ENCODE peak calls at places on chromosome 9, in eight cellular contexts. One of them, this sample, is unnamed.

GRCh38 chr9:125544988-125545651 is 161.9 kb downstream of the MAPKAP1 start:
- DNase-seq in RPMI7951: no peak
- DNase-seq in uterus: no peak
- DNase-seq in SHP77 treated with DMSO at 0.1 percent for 48 hours: no peak
- DNase-seq in endothelial cell: no peak
- DNase-seq in heart right ventricle: no peak
- DNase-seq in activated CD8-positive, alpha-beta memory T cell treated with anti-CD3 and anti-CD28 coated beads, Interleukin-2, amount 50 U/mL, for 48 hours: no peak
- DNase-seq in lower lobe of right lung: no peak
- DNase-seq in this sample: no peak

GRCh38 chr9:77632652-77633051 is 15.5 kb downstream of the GNA14 start:
- DNase-seq in RPMI7951: no peak
- DNase-seq in uterus: no peak
- DNase-seq in SHP77 treated with DMSO at 0.1 percent for 48 hours: no peak
- DNase-seq in endothelial cell: no peak
- DNase-seq in heart right ventricle: no peak
- DNase-seq in activated CD8-positive, alpha-beta memory T cell treated with anti-CD3 and anti-CD28 coated beads, Interleukin-2, amount 50 U/mL, for 48 hours: no peak
- DNase-seq in lower lobe of right lung: no peak
- DNase-seq in this sample: no peak

GRCh38 chr9:131593936-131594665 is 48.8 kb downstream of the PRRT1B start:
- DNase-seq in RPMI7951: no peak
- DNase-seq in uterus: no peak
- DNase-seq in SHP77 treated with DMSO at 0.1 percent for 48 hours: no peak
- DNase-seq in endothelial cell: no peak
- DNase-seq in heart right ventricle: no peak
- DNase-seq in activated CD8-positive, alpha-beta memory T cell treated with anti-CD3 and anti-CD28 coated beads, Interleukin-2, amount 50 U/mL, for 48 hours: no peak
- DNase-seq in lower lobe of right lung: no peak
- DNase-seq in this sample: no peak

GRCh38 chr9:137463194-137463930 is 4.2 kb upstream of the NSMF start:
- DNase-seq in RPMI7951: no peak
- DNase-seq in uterus: no peak
- DNase-seq in SHP77 treated with DMSO at 0.1 percent for 48 hours: no peak
- DNase-seq in endothelial cell: no peak
- DNase-seq in heart right ventricle: no peak
- DNase-seq in activated CD8-positive, alpha-beta memory T cell treated with anti-CD3 and anti-CD28 coated beads, Interleukin-2, amount 50 U/mL, for 48 hours: no peak
- DNase-seq in lower lobe of right lung: no peak
- DNase-seq in this sample: no peak

GRCh38 chr9:114156658-114157421 is 1.5 kb downstream of the COL27A1 start:
- DNase-seq in RPMI7951: peak
- DNase-seq in uterus: peak
- DNase-seq in SHP77 treated with DMSO at 0.1 percent for 48 hours: no peak
- DNase-seq in endothelial cell: peak
- DNase-seq in heart right ventricle: peak
- DNase-seq in activated CD8-positive, alpha-beta memory T cell treated with anti-CD3 and anti-CD28 coated beads, Interleukin-2, amount 50 U/mL, for 48 hours: peak
- DNase-seq in lower lobe of right lung: peak
- DNase-seq in this sample: peak

GRCh38 chr9:96603305-96604004 is 16.2 kb downstream of the CDC14B start:
- DNase-seq in RPMI7951: no peak
- DNase-seq in uterus: no peak
- DNase-seq in SHP77 treated with DMSO at 0.1 percent for 48 hours: no peak
- DNase-seq in endothelial cell: no peak
- DNase-seq in heart right ventricle: no peak
- DNase-seq in activated CD8-positive, alpha-beta memory T cell treated with anti-CD3 and anti-CD28 coated beads, Interleukin-2, amount 50 U/mL, for 48 hours: no peak
- DNase-seq in lower lobe of right lung: no peak
- DNase-seq in this sample: no peak

GRCh38 chr9:75921403-75922127 is 31.1 kb downstream of the PCSK5 start:
- DNase-seq in RPMI7951: no peak
- DNase-seq in uterus: no peak
- DNase-seq in SHP77 treated with DMSO at 0.1 percent for 48 hours: no peak
- DNase-seq in endothelial cell: no peak
- DNase-seq in heart right ventricle: no peak
- DNase-seq in activated CD8-positive, alpha-beta memory T cell treated with anti-CD3 and anti-CD28 coated beads, Interleukin-2, amount 50 U/mL, for 48 hours: no peak
- DNase-seq in lower lobe of right lung: no peak
- DNase-seq in this sample: no peak

GRCh38 chr9:68685770-68686169 is 19.3 kb upstream of the PIP5K1B start:
- DNase-seq in RPMI7951: peak
- DNase-seq in uterus: no peak
- DNase-seq in SHP77 treated with DMSO at 0.1 percent for 48 hours: no peak
- DNase-seq in endothelial cell: peak
- DNase-seq in heart right ventricle: no peak
- DNase-seq in activated CD8-positive, alpha-beta memory T cell treated with anti-CD3 and anti-CD28 coated beads, Interleukin-2, amount 50 U/mL, for 48 hours: no peak
- DNase-seq in lower lobe of right lung: no peak
- DNase-seq in this sample: no peak

GRCh38 chr9:92671323-92671722 is 1.4 kb upstream of the IPPK start:
- DNase-seq in RPMI7951: peak
- DNase-seq in uterus: no peak
- DNase-seq in SHP77 treated with DMSO at 0.1 percent for 48 hours: peak
- DNase-seq in endothelial cell: no peak
- DNase-seq in heart right ventricle: no peak
- DNase-seq in activated CD8-positive, alpha-beta memory T cell treated with anti-CD3 and anti-CD28 coated beads, Interleukin-2, amount 50 U/mL, for 48 hours: peak
- DNase-seq in lower lobe of right lung: no peak
- DNase-seq in this sample: peak

GRCh38 chr9:18795947-18796705 is 236.9 kb downstream of the SAXO1 start:
- DNase-seq in RPMI7951: no peak
- DNase-seq in uterus: no peak
- DNase-seq in SHP77 treated with DMSO at 0.1 percent for 48 hours: no peak
- DNase-seq in endothelial cell: no peak
- DNase-seq in heart right ventricle: no peak
- DNase-seq in activated CD8-positive, alpha-beta memory T cell treated with anti-CD3 and anti-CD28 coated beads, Interleukin-2, amount 50 U/mL, for 48 hours: no peak
- DNase-seq in lower lobe of right lung: no peak
- DNase-seq in this sample: no peak

GRCh38 chr9:104923289-104923688 is 4.7 kb downstream of the ABCA1 start:
- DNase-seq in RPMI7951: no peak
- DNase-seq in uterus: no peak
- DNase-seq in SHP77 treated with DMSO at 0.1 percent for 48 hours: no peak
- DNase-seq in endothelial cell: no peak
- DNase-seq in heart right ventricle: no peak
- DNase-seq in activated CD8-positive, alpha-beta memory T cell treated with anti-CD3 and anti-CD28 coated beads, Interleukin-2, amount 50 U/mL, for 48 hours: no peak
- DNase-seq in lower lobe of right lung: no peak
- DNase-seq in this sample: no peak

GRCh38 chr9:121242219-121242954 is 25.6 kb upstream of the GSN start:
- DNase-seq in RPMI7951: peak
- DNase-seq in uterus: no peak
- DNase-seq in SHP77 treated with DMSO at 0.1 percent for 48 hours: no peak
- DNase-seq in endothelial cell: no peak
- DNase-seq in heart right ventricle: no peak
- DNase-seq in activated CD8-positive, alpha-beta memory T cell treated with anti-CD3 and anti-CD28 coated beads, Interleukin-2, amount 50 U/mL, for 48 hours: no peak
- DNase-seq in lower lobe of right lung: no peak
- DNase-seq in this sample: no peak

GRCh38 chr9:1759009-1759408 is 256.1 kb upstream of the SMARCA2 start:
- DNase-seq in RPMI7951: no peak
- DNase-seq in uterus: no peak
- DNase-seq in SHP77 treated with DMSO at 0.1 percent for 48 hours: no peak
- DNase-seq in endothelial cell: no peak
- DNase-seq in heart right ventricle: no peak
- DNase-seq in activated CD8-positive, alpha-beta memory T cell treated with anti-CD3 and anti-CD28 coated beads, Interleukin-2, amount 50 U/mL, for 48 hours: no peak
- DNase-seq in lower lobe of right lung: no peak
- DNase-seq in this sample: no peak

GRCh38 chr9:99544526-99544925 is 277.2 kb upstream of the NR4A3 start:
- DNase-seq in RPMI7951: no peak
- DNase-seq in uterus: no peak
- DNase-seq in SHP77 treated with DMSO at 0.1 percent for 48 hours: no peak
- DNase-seq in endothelial cell: no peak
- DNase-seq in heart right ventricle: no peak
- DNase-seq in activated CD8-positive, alpha-beta memory T cell treated with anti-CD3 and anti-CD28 coated beads, Interleukin-2, amount 50 U/mL, for 48 hours: no peak
- DNase-seq in lower lobe of right lung: no peak
- DNase-seq in this sample: no peak

GRCh38 chr9:72579880-72580570 is 58.6 kb downstream of the TMC1 start:
- DNase-seq in RPMI7951: no peak
- DNase-seq in uterus: no peak
- DNase-seq in SHP77 treated with DMSO at 0.1 percent for 48 hours: no peak
- DNase-seq in endothelial cell: no peak
- DNase-seq in heart right ventricle: no peak
- DNase-seq in activated CD8-positive, alpha-beta memory T cell treated with anti-CD3 and anti-CD28 coated beads, Interleukin-2, amount 50 U/mL, for 48 hours: no peak
- DNase-seq in lower lobe of right lung: no peak
- DNase-seq in this sample: no peak

GRCh38 chr9:119675951-119676350 is 306.7 kb upstream of the BRINP1 start:
- DNase-seq in RPMI7951: no peak
- DNase-seq in uterus: no peak
- DNase-seq in SHP77 treated with DMSO at 0.1 percent for 48 hours: no peak
- DNase-seq in endothelial cell: no peak
- DNase-seq in heart right ventricle: no peak
- DNase-seq in activated CD8-positive, alpha-beta memory T cell treated with anti-CD3 and anti-CD28 coated beads, Interleukin-2, amount 50 U/mL, for 48 hours: no peak
- DNase-seq in lower lobe of right lung: no peak
- DNase-seq in this sample: no peak

GRCh38 chr9:117187498-117187897 is 227.4 kb downstream of the ASTN2 start:
- DNase-seq in RPMI7951: no peak
- DNase-seq in uterus: no peak
- DNase-seq in SHP77 treated with DMSO at 0.1 percent for 48 hours: no peak
- DNase-seq in endothelial cell: no peak
- DNase-seq in heart right ventricle: no peak
- DNase-seq in activated CD8-positive, alpha-beta memory T cell treated with anti-CD3 and anti-CD28 coated beads, Interleukin-2, amount 50 U/mL, for 48 hours: no peak
- DNase-seq in lower lobe of right lung: no peak
- DNase-seq in this sample: no peak

GRCh38 chr9:99515874-99516656 is 294.0 kb downstream of the SEC61B start:
- DNase-seq in RPMI7951: no peak
- DNase-seq in uterus: no peak
- DNase-seq in SHP77 treated with DMSO at 0.1 percent for 48 hours: no peak
- DNase-seq in endothelial cell: no peak
- DNase-seq in heart right ventricle: no peak
- DNase-seq in activated CD8-positive, alpha-beta memory T cell treated with anti-CD3 and anti-CD28 coated beads, Interleukin-2, amount 50 U/mL, for 48 hours: no peak
- DNase-seq in lower lobe of right lung: no peak
- DNase-seq in this sample: no peak

GRCh38 chr9:93254806-93255519 is 71.0 kb downstream of the WNK2 start:
- DNase-seq in RPMI7951: no peak
- DNase-seq in uterus: no peak
- DNase-seq in SHP77 treated with DMSO at 0.1 percent for 48 hours: no peak
- DNase-seq in endothelial cell: no peak
- DNase-seq in heart right ventricle: no peak
- DNase-seq in activated CD8-positive, alpha-beta memory T cell treated with anti-CD3 and anti-CD28 coated beads, Interleukin-2, amount 50 U/mL, for 48 hours: peak
- DNase-seq in lower lobe of right lung: peak
- DNase-seq in this sample: peak

GRCh38 chr9:81915801-81916505 is 12.3 kb upstream of the SPATA31D4 start:
- DNase-seq in RPMI7951: peak
- DNase-seq in uterus: no peak
- DNase-seq in SHP77 treated with DMSO at 0.1 percent for 48 hours: no peak
- DNase-seq in endothelial cell: no peak
- DNase-seq in heart right ventricle: no peak
- DNase-seq in activated CD8-positive, alpha-beta memory T cell treated with anti-CD3 and anti-CD28 coated beads, Interleukin-2, amount 50 U/mL, for 48 hours: no peak
- DNase-seq in lower lobe of right lung: no peak
- DNase-seq in this sample: no peak

GRCh38 chr9:13146838-13147237 is 132.7 kb downstream of the MPDZ start:
- DNase-seq in RPMI7951: no peak
- DNase-seq in uterus: no peak
- DNase-seq in SHP77 treated with DMSO at 0.1 percent for 48 hours: no peak
- DNase-seq in endothelial cell: no peak
- DNase-seq in heart right ventricle: no peak
- DNase-seq in activated CD8-positive, alpha-beta memory T cell treated with anti-CD3 and anti-CD28 coated beads, Interleukin-2, amount 50 U/mL, for 48 hours: no peak
- DNase-seq in lower lobe of right lung: no peak
- DNase-seq in this sample: no peak

GRCh38 chr9:108708448-108708847 is 147.3 kb downstream of the ACTL7B start:
- DNase-seq in RPMI7951: no peak
- DNase-seq in uterus: no peak
- DNase-seq in SHP77 treated with DMSO at 0.1 percent for 48 hours: no peak
- DNase-seq in endothelial cell: no peak
- DNase-seq in heart right ventricle: no peak
- DNase-seq in activated CD8-positive, alpha-beta memory T cell treated with anti-CD3 and anti-CD28 coated beads, Interleukin-2, amount 50 U/mL, for 48 hours: no peak
- DNase-seq in lower lobe of right lung: no peak
- DNase-seq in this sample: no peak

GRCh38 chr9:20597862-20598261 is 24.4 kb downstream of the MLLT3 start:
- DNase-seq in RPMI7951: no peak
- DNase-seq in uterus: no peak
- DNase-seq in SHP77 treated with DMSO at 0.1 percent for 48 hours: no peak
- DNase-seq in endothelial cell: no peak
- DNase-seq in heart right ventricle: no peak
- DNase-seq in activated CD8-positive, alpha-beta memory T cell treated with anti-CD3 and anti-CD28 coated beads, Interleukin-2, amount 50 U/mL, for 48 hours: no peak
- DNase-seq in lower lobe of right lung: no peak
- DNase-seq in this sample: no peak

GRCh38 chr9:27205198-27205597 is 91.8 kb downstream of the EQTN start:
- DNase-seq in RPMI7951: no peak
- DNase-seq in uterus: no peak
- DNase-seq in SHP77 treated with DMSO at 0.1 percent for 48 hours: no peak
- DNase-seq in endothelial cell: no peak
- DNase-seq in heart right ventricle: no peak
- DNase-seq in activated CD8-positive, alpha-beta memory T cell treated with anti-CD3 and anti-CD28 coated beads, Interleukin-2, amount 50 U/mL, for 48 hours: no peak
- DNase-seq in lower lobe of right lung: no peak
- DNase-seq in this sample: no peak

GRCh38 chr9:4375424-4376195 is 75.7 kb upstream of the GLIS3 start:
- DNase-seq in RPMI7951: peak
- DNase-seq in uterus: no peak
- DNase-seq in SHP77 treated with DMSO at 0.1 percent for 48 hours: no peak
- DNase-seq in endothelial cell: no peak
- DNase-seq in heart right ventricle: no peak
- DNase-seq in activated CD8-positive, alpha-beta memory T cell treated with anti-CD3 and anti-CD28 coated beads, Interleukin-2, amount 50 U/mL, for 48 hours: no peak
- DNase-seq in lower lobe of right lung: no peak
- DNase-seq in this sample: no peak

GRCh38 chr9:125509476-125509875 is 197.5 kb downstream of the MAPKAP1 start:
- DNase-seq in RPMI7951: no peak
- DNase-seq in uterus: no peak
- DNase-seq in SHP77 treated with DMSO at 0.1 percent for 48 hours: no peak
- DNase-seq in endothelial cell: no peak
- DNase-seq in heart right ventricle: no peak
- DNase-seq in activated CD8-positive, alpha-beta memory T cell treated with anti-CD3 and anti-CD28 coated beads, Interleukin-2, amount 50 U/mL, for 48 hours: no peak
- DNase-seq in lower lobe of right lung: no peak
- DNase-seq in this sample: no peak

GRCh38 chr9:7906783-7907182 is 107.2 kb upstream of the DMAC1 start:
- DNase-seq in RPMI7951: no peak
- DNase-seq in uterus: no peak
- DNase-seq in SHP77 treated with DMSO at 0.1 percent for 48 hours: no peak
- DNase-seq in endothelial cell: no peak
- DNase-seq in heart right ventricle: no peak
- DNase-seq in activated CD8-positive, alpha-beta memory T cell treated with anti-CD3 and anti-CD28 coated beads, Interleukin-2, amount 50 U/mL, for 48 hours: no peak
- DNase-seq in lower lobe of right lung: no peak
- DNase-seq in this sample: no peak

GRCh38 chr9:36946653-36947052 is 87.4 kb downstream of the PAX5 start:
- DNase-seq in RPMI7951: peak
- DNase-seq in uterus: no peak
- DNase-seq in SHP77 treated with DMSO at 0.1 percent for 48 hours: no peak
- DNase-seq in endothelial cell: no peak
- DNase-seq in heart right ventricle: no peak
- DNase-seq in activated CD8-positive, alpha-beta memory T cell treated with anti-CD3 and anti-CD28 coated beads, Interleukin-2, amount 50 U/mL, for 48 hours: peak
- DNase-seq in lower lobe of right lung: no peak
- DNase-seq in this sample: no peak

GRCh38 chr9:128297221-128297773 is 21.2 kb downstream of the SWI5 start:
- DNase-seq in RPMI7951: no peak
- DNase-seq in uterus: no peak
- DNase-seq in SHP77 treated with DMSO at 0.1 percent for 48 hours: no peak
- DNase-seq in endothelial cell: no peak
- DNase-seq in heart right ventricle: no peak
- DNase-seq in activated CD8-positive, alpha-beta memory T cell treated with anti-CD3 and anti-CD28 coated beads, Interleukin-2, amount 50 U/mL, for 48 hours: no peak
- DNase-seq in lower lobe of right lung: no peak
- DNase-seq in this sample: peak

GRCh38 chr9:21709464-21710058 is 92.9 kb upstream of the MTAP start:
- DNase-seq in RPMI7951: peak
- DNase-seq in uterus: no peak
- DNase-seq in SHP77 treated with DMSO at 0.1 percent for 48 hours: no peak
- DNase-seq in endothelial cell: peak
- DNase-seq in heart right ventricle: peak
- DNase-seq in activated CD8-positive, alpha-beta memory T cell treated with anti-CD3 and anti-CD28 coated beads, Interleukin-2, amount 50 U/mL, for 48 hours: peak
- DNase-seq in lower lobe of right lung: no peak
- DNase-seq in this sample: no peak

GRCh38 chr9:31320507-31320906 is 1063.9 kb upstream of the ACO1 start:
- DNase-seq in RPMI7951: no peak
- DNase-seq in uterus: no peak
- DNase-seq in SHP77 treated with DMSO at 0.1 percent for 48 hours: no peak
- DNase-seq in endothelial cell: no peak
- DNase-seq in heart right ventricle: no peak
- DNase-seq in activated CD8-positive, alpha-beta memory T cell treated with anti-CD3 and anti-CD28 coated beads, Interleukin-2, amount 50 U/mL, for 48 hours: no peak
- DNase-seq in lower lobe of right lung: no peak
- DNase-seq in this sample: no peak